ENCODE peak calls at places on chromosomes 3 and 15, in six cellular contexts. One of them, this sample, is unnamed.

GRCh38 chr3:11835028-11835639 is 11.6 kb downstream of the TAMM41 start:
- DNase-seq in brain microvascular endothelial cell: no peak
- DNase-seq in mammary epithelial cell: no peak
- DNase-seq in WERI-Rb-1: no peak
- DNase-seq in psoas muscle: no peak
- DNase-seq in GM12865: no peak
- DNase-seq in this sample: peak; percentile 51

GRCh38 chr3:66655119-66655518 is 154.3 kb upstream of the LRIG1 start:
- DNase-seq in brain microvascular endothelial cell: no peak
- DNase-seq in mammary epithelial cell: no peak
- DNase-seq in WERI-Rb-1: no peak
- DNase-seq in psoas muscle: no peak
- DNase-seq in GM12865: no peak
- DNase-seq in this sample: no peak

GRCh38 chr3:143693506-143693905 is 154.8 kb downstream of the SLC9A9 start:
- DNase-seq in brain microvascular endothelial cell: no peak
- DNase-seq in mammary epithelial cell: no peak
- DNase-seq in WERI-Rb-1: no peak
- DNase-seq in psoas muscle: no peak
- DNase-seq in GM12865: no peak
- DNase-seq in this sample: no peak

GRCh38 chr3:112811917-112812660 is 34.6 kb downstream of the CD200R1L start:
- DNase-seq in brain microvascular endothelial cell: no peak
- DNase-seq in mammary epithelial cell: no peak
- DNase-seq in WERI-Rb-1: no peak
- DNase-seq in psoas muscle: no peak
- DNase-seq in GM12865: no peak
- DNase-seq in this sample: no peak

GRCh38 chr15:39588531-39589192 is 7.8 kb downstream of the THBS1 start:
- DNase-seq in brain microvascular endothelial cell: no peak
- DNase-seq in mammary epithelial cell: peak; percentile 24
- DNase-seq in WERI-Rb-1: no peak
- DNase-seq in psoas muscle: no peak
- DNase-seq in GM12865: no peak
- DNase-seq in this sample: peak; percentile 66

GRCh38 chr15:77984446-77984861 is 93.1 kb downstream of the TBC1D2B start:
- DNase-seq in brain microvascular endothelial cell: no peak
- DNase-seq in mammary epithelial cell: no peak
- DNase-seq in WERI-Rb-1: no peak
- DNase-seq in psoas muscle: no peak
- DNase-seq in GM12865: no peak
- DNase-seq in this sample: no peak

GRCh38 chr3:137024348-137024747 is 66.6 kb downstream of the IL20RB start:
- DNase-seq in brain microvascular endothelial cell: no peak
- DNase-seq in mammary epithelial cell: no peak
- DNase-seq in WERI-Rb-1: no peak
- DNase-seq in psoas muscle: no peak
- DNase-seq in GM12865: no peak
- DNase-seq in this sample: no peak

GRCh38 chr3:39168156-39168780 is 14.9 kb upstream of the CSRNP1 start:
- DNase-seq in brain microvascular endothelial cell: no peak
- DNase-seq in mammary epithelial cell: no peak
- DNase-seq in WERI-Rb-1: no peak
- DNase-seq in psoas muscle: no peak
- DNase-seq in GM12865: no peak
- DNase-seq in this sample: no peak

GRCh38 chr3:171753025-171753472 is 57.2 kb downstream of the PLD1 start:
- DNase-seq in brain microvascular endothelial cell: no peak
- DNase-seq in mammary epithelial cell: peak; percentile 98
- DNase-seq in WERI-Rb-1: peak; percentile 39
- DNase-seq in psoas muscle: no peak
- DNase-seq in GM12865: peak; percentile 6
- DNase-seq in this sample: peak; percentile 61

GRCh38 chr3:25587094-25587493 is 77.6 kb downstream of the TOP2B start:
- DNase-seq in brain microvascular endothelial cell: no peak
- DNase-seq in mammary epithelial cell: peak; percentile 57
- DNase-seq in WERI-Rb-1: no peak
- DNase-seq in psoas muscle: no peak
- DNase-seq in GM12865: no peak
- DNase-seq in this sample: no peak

GRCh38 chr15:88904808-88905327 is 8.3 kb downstream of the MFGE8 start:
- DNase-seq in brain microvascular endothelial cell: peak; percentile 70
- DNase-seq in mammary epithelial cell: peak; percentile 49
- DNase-seq in WERI-Rb-1: peak; percentile 81
- DNase-seq in psoas muscle: peak; percentile 81
- DNase-seq in GM12865: peak; percentile 84
- DNase-seq in this sample: peak; percentile 85

GRCh38 chr3:177758131-177758530 is 560.8 kb upstream of the TBL1XR1 start:
- DNase-seq in brain microvascular endothelial cell: no peak
- DNase-seq in mammary epithelial cell: no peak
- DNase-seq in WERI-Rb-1: no peak
- DNase-seq in psoas muscle: no peak
- DNase-seq in GM12865: no peak
- DNase-seq in this sample: peak; percentile 24

GRCh38 chr3:194156095-194156494 is 20.1 kb downstream of the HES1 start:
- DNase-seq in brain microvascular endothelial cell: no peak
- DNase-seq in mammary epithelial cell: no peak
- DNase-seq in WERI-Rb-1: no peak
- DNase-seq in psoas muscle: no peak
- DNase-seq in GM12865: no peak
- DNase-seq in this sample: no peak

GRCh38 chr3:40124918-40125317 is 184.6 kb upstream of the EIF1B start:
- DNase-seq in brain microvascular endothelial cell: no peak
- DNase-seq in mammary epithelial cell: no peak
- DNase-seq in WERI-Rb-1: peak; percentile 52
- DNase-seq in psoas muscle: no peak
- DNase-seq in GM12865: no peak
- DNase-seq in this sample: no peak

GRCh38 chr15:69997701-69998273 is 99.9 kb downstream of the TLE3 start:
- DNase-seq in brain microvascular endothelial cell: peak; percentile 5
- DNase-seq in mammary epithelial cell: peak; percentile 14
- DNase-seq in WERI-Rb-1: no peak
- DNase-seq in psoas muscle: peak; percentile 33
- DNase-seq in GM12865: peak; percentile 39
- DNase-seq in this sample: peak; percentile 68

GRCh38 chr3:192929146-192929545 is 11.5 kb upstream of the MB21D2 start:
- DNase-seq in brain microvascular endothelial cell: no peak
- DNase-seq in mammary epithelial cell: peak; percentile 33
- DNase-seq in WERI-Rb-1: no peak
- DNase-seq in psoas muscle: no peak
- DNase-seq in GM12865: no peak
- DNase-seq in this sample: peak; percentile 36

GRCh38 chr3:193975072-193975535 is 160.8 kb upstream of the HES1 start:
- DNase-seq in brain microvascular endothelial cell: no peak
- DNase-seq in mammary epithelial cell: no peak
- DNase-seq in WERI-Rb-1: no peak
- DNase-seq in psoas muscle: no peak
- DNase-seq in GM12865: no peak
- DNase-seq in this sample: no peak

DNA sequence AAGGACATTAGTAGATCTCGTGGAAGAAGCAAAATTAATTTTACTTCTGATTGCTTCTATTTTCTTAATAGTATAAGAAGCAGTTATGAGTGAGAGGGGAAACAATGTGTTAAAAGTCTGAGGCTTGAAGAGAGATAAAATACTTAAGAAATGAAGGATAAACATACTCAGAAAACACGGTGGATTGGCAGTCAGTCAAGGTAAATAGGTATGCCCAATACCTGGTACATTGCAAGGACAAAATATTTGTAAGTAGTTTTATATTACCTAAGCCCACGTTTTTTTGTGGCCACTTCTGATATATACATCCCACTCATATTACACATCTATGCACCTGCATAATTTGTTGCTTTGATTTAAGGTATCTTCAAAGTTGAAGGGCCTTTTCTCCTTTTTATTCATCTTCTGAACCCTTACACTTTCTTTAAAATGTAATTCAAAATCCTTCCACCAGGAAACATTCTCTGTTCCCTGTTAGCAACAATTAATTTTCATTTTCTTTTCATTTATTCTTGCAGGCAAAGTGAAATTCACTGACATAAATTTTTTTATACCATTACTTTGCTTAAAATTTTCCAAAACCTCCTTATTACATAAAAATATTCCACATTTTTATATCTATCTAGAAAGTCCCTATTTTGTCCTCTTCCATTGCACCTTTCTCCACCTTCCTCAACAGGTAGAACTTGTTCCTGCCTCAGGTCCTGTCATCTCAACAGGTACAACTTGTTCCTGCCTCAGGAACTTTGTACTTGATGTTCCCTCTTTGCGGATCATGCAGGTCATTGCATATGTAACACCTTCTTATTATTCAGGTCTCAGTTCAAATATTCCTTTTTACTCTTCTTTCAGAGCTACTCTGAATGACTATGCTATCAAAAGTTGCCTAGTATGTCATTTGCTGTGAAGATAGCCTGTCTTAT is 755.7 kb upstream of the ALCAM start:
- DNase-seq in brain microvascular endothelial cell: no peak
- DNase-seq in mammary epithelial cell: no peak
- DNase-seq in WERI-Rb-1: no peak
- DNase-seq in psoas muscle: no peak
- DNase-seq in GM12865: no peak
- DNase-seq in this sample: no peak
- TF ChIP-seq CTCF in brain microvascular endothelial cell: no peak
- TF ChIP-seq CTCF in mammary epithelial cell: no peak
- TF ChIP-seq CTCF in WERI-Rb-1: no peak
- TF ChIP-seq CTCF in psoas muscle: no peak
- TF ChIP-seq CTCF in GM12865: no peak
- TF ChIP-seq CTCF in this sample: peak; percentile 17

DNA sequence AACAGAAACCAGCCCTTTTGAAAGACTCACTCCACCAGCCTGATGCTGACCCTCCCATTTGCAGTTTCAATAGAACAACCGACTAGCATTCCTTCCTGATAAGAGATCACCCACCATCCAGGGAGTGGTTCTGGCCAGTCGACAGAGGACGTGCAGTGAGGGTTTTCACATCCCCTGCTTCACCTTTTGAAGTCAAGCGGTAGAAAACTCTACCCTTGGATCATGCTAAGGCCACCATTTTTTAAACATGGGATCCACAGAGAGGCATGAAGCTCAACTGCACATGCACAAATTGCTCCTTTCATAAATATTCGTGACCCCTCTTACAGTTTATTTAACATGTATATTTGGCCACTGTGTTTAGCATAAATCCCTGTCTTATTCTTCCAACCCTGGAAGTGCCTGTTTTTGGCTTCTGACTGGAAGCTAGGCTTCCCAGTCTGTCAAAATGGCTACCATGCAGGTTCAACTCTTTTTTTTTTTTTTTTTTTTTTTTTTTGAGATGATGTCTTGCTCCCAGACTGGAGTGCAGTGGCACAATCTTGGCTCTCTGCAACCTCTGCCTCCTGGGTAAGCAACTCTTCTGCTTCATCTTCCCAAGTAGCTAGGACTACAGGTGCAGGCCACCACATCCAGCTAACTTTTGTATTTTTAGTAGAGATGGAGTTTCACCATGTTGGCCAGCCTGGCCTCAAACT is 1.0 kb upstream of the THUMPD3 start:
- DNase-seq in brain microvascular endothelial cell: no peak
- DNase-seq in mammary epithelial cell: no peak
- DNase-seq in WERI-Rb-1: no peak
- DNase-seq in psoas muscle: no peak
- DNase-seq in GM12865: no peak
- DNase-seq in this sample: no peak
- H3K4me3 ChIP-seq in brain microvascular endothelial cell: no peak overlapping the region
- H3K4me3 ChIP-seq in mammary epithelial cell: peak overlapping the region; percentile 70
- H3K4me3 ChIP-seq in WERI-Rb-1: peak overlapping the region; percentile 53
- H3K4me3 ChIP-seq in psoas muscle: peak overlapping the region; percentile 82
- H3K4me3 ChIP-seq in GM12865: peak overlapping the region; percentile 57
- H3K4me3 ChIP-seq in this sample: no peak overlapping the region

GRCh38 chr15:57553526-57553925 is 38.2 kb upstream of the MYZAP start:
- DNase-seq in brain microvascular endothelial cell: no peak
- DNase-seq in mammary epithelial cell: no peak
- DNase-seq in WERI-Rb-1: peak; percentile 60
- DNase-seq in psoas muscle: no peak
- DNase-seq in GM12865: no peak
- DNase-seq in this sample: no peak

GRCh38 chr15:57554821-57555185 is 36.9 kb upstream of the MYZAP start:
- DNase-seq in brain microvascular endothelial cell: no peak
- DNase-seq in mammary epithelial cell: no peak
- DNase-seq in WERI-Rb-1: no peak
- DNase-seq in psoas muscle: no peak
- DNase-seq in GM12865: no peak
- DNase-seq in this sample: no peak

GRCh38 chr15:57555270-57555669 is 36.4 kb upstream of the MYZAP start:
- DNase-seq in brain microvascular endothelial cell: no peak
- DNase-seq in mammary epithelial cell: no peak
- DNase-seq in WERI-Rb-1: no peak
- DNase-seq in psoas muscle: no peak
- DNase-seq in GM12865: no peak
- DNase-seq in this sample: peak; percentile 35

GRCh38 chr15:57552678-57553334 is 38.9 kb upstream of the MYZAP start:
- DNase-seq in brain microvascular endothelial cell: no peak
- DNase-seq in mammary epithelial cell: no peak
- DNase-seq in WERI-Rb-1: no peak
- DNase-seq in psoas muscle: no peak
- DNase-seq in GM12865: no peak
- DNase-seq in this sample: no peak

GRCh38 chr15:57554063-57554820 is 37.5 kb upstream of the MYZAP start:
- DNase-seq in brain microvascular endothelial cell: no peak
- DNase-seq in mammary epithelial cell: no peak
- DNase-seq in WERI-Rb-1: peak; percentile 96
- DNase-seq in psoas muscle: no peak
- DNase-seq in GM12865: no peak
- DNase-seq in this sample: peak; percentile 56
- TF ChIP-seq CTCF in brain microvascular endothelial cell: no peak
- TF ChIP-seq CTCF in mammary epithelial cell: no peak
- TF ChIP-seq CTCF in WERI-Rb-1: no peak
- TF ChIP-seq CTCF in psoas muscle: no peak
- TF ChIP-seq CTCF in GM12865: no peak
- TF ChIP-seq CTCF in this sample: no peak

GRCh38 chr3:49170744-49171118 is 667 bp upstream of the KLHDC8B start:
- DNase-seq in brain microvascular endothelial cell: no peak
- DNase-seq in mammary epithelial cell: no peak
- DNase-seq in WERI-Rb-1: no peak
- DNase-seq in psoas muscle: no peak
- DNase-seq in GM12865: no peak
- DNase-seq in this sample: no peak

GRCh38 chr3:49163609-49164008 is 2.5 kb downstream of the CCDC71 start:
- DNase-seq in brain microvascular endothelial cell: no peak
- DNase-seq in mammary epithelial cell: no peak
- DNase-seq in WERI-Rb-1: no peak
- DNase-seq in psoas muscle: no peak
- DNase-seq in GM12865: no peak
- DNase-seq in this sample: no peak

GRCh38 chr3:49164983-49165720 is 979 bp downstream of the CCDC71 start:
- DNase-seq in brain microvascular endothelial cell: no peak
- DNase-seq in mammary epithelial cell: no peak
- DNase-seq in WERI-Rb-1: peak; percentile 68
- DNase-seq in psoas muscle: no peak
- DNase-seq in GM12865: no peak
- DNase-seq in this sample: no peak

GRCh38 chr3:49165771-49166751 is at the start of gene CCDC71:
- DNase-seq in brain microvascular endothelial cell: peak; percentile 36
- DNase-seq in mammary epithelial cell: peak; percentile 43
- DNase-seq in WERI-Rb-1: peak; percentile 76
- DNase-seq in psoas muscle: peak; percentile 82
- DNase-seq in GM12865: peak; percentile 87
- DNase-seq in this sample: peak; percentile 79

GRCh38 chr3:49166752-49167556 is 823 bp upstream of the CCDC71 start:
- DNase-seq in brain microvascular endothelial cell: no peak
- DNase-seq in mammary epithelial cell: no peak
- DNase-seq in WERI-Rb-1: no peak
- DNase-seq in psoas muscle: no peak
- DNase-seq in GM12865: no peak
- DNase-seq in this sample: no peak
- H3K4me3 ChIP-seq in brain microvascular endothelial cell: peak overlapping the region; percentile 91
- H3K4me3 ChIP-seq in mammary epithelial cell: no peak overlapping the region
- H3K4me3 ChIP-seq in WERI-Rb-1: no peak overlapping the region
- H3K4me3 ChIP-seq in psoas muscle: peak overlapping the region; percentile 98
- H3K4me3 ChIP-seq in GM12865: peak overlapping the region; percentile 93
- H3K4me3 ChIP-seq in this sample: peak overlapping the region; percentile 95

GRCh38 chr3:53846134-53846850 is at the start of the genes CHDH and IL17RB:
- DNase-seq in brain microvascular endothelial cell: no peak
- DNase-seq in mammary epithelial cell: peak; percentile 32
- DNase-seq in WERI-Rb-1: peak; percentile 63
- DNase-seq in psoas muscle: peak; percentile 62
- DNase-seq in GM12865: peak; percentile 71
- DNase-seq in this sample: no peak
- TF ChIP-seq CTCF in brain microvascular endothelial cell: no peak
- TF ChIP-seq CTCF in mammary epithelial cell: no peak
- TF ChIP-seq CTCF in WERI-Rb-1: peak; percentile 16
- TF ChIP-seq CTCF in psoas muscle: no peak
- TF ChIP-seq CTCF in GM12865: no peak
- TF ChIP-seq CTCF in this sample: no peak

This sample was measured in cardiac fibroblast.